ENCODE peak calls at places on chromosomes 12 and 14, in six cellular contexts. One of them, this sample, is unnamed.

GRCh38 chr14:59098377-59098776 is 90.1 kb upstream of the DAAM1 start:
- DNase-seq in EH: peak
- DNase-seq in type B pancreatic cell: no peak
- DNase-seq in Caco-2: peak
- DNase-seq in activated T-cell treated with anti-CD3 and anti-CD28 coated beads, Interleukin-2, amount 50 U/mL, for 1 hour: no peak
- DNase-seq in activated CD8-positive, alpha-beta memory T cell treated with anti-CD3 and anti-CD28 coated beads for 24 hours: no peak
- DNase-seq in this sample: no peak

GRCh38 chr12:63308701-63309100 is 157.7 kb upstream of the AVPR1A start:
- DNase-seq in EH: peak
- DNase-seq in type B pancreatic cell: no peak
- DNase-seq in Caco-2: no peak
- DNase-seq in activated T-cell treated with anti-CD3 and anti-CD28 coated beads, Interleukin-2, amount 50 U/mL, for 1 hour: no peak
- DNase-seq in activated CD8-positive, alpha-beta memory T cell treated with anti-CD3 and anti-CD28 coated beads for 24 hours: no peak
- DNase-seq in this sample: no peak

GRCh38 chr14:20714593-20715250 is 26.2 kb downstream of the ANG start:
- DNase-seq in EH: peak
- DNase-seq in type B pancreatic cell: no peak
- DNase-seq in Caco-2: no peak
- DNase-seq in activated T-cell treated with anti-CD3 and anti-CD28 coated beads, Interleukin-2, amount 50 U/mL, for 1 hour: no peak
- DNase-seq in activated CD8-positive, alpha-beta memory T cell treated with anti-CD3 and anti-CD28 coated beads for 24 hours: no peak
- DNase-seq in this sample: no peak

GRCh38 chr12:94783862-94784261 is 133.5 kb upstream of the TMCC3 start:
- DNase-seq in EH: peak
- DNase-seq in type B pancreatic cell: no peak
- DNase-seq in Caco-2: no peak
- DNase-seq in activated T-cell treated with anti-CD3 and anti-CD28 coated beads, Interleukin-2, amount 50 U/mL, for 1 hour: no peak
- DNase-seq in activated CD8-positive, alpha-beta memory T cell treated with anti-CD3 and anti-CD28 coated beads for 24 hours: no peak
- DNase-seq in this sample: no peak

GRCh38 chr12:84919271-84919670 is 6.7 kb upstream of the SLC6A15 start:
- DNase-seq in EH: no peak
- DNase-seq in type B pancreatic cell: no peak
- DNase-seq in Caco-2: no peak
- DNase-seq in activated T-cell treated with anti-CD3 and anti-CD28 coated beads, Interleukin-2, amount 50 U/mL, for 1 hour: no peak
- DNase-seq in activated CD8-positive, alpha-beta memory T cell treated with anti-CD3 and anti-CD28 coated beads for 24 hours: no peak
- DNase-seq in this sample: no peak

GRCh38 chr14:89957791-89958190 is 2.1 kb downstream of the TDP1 start:
- DNase-seq in EH: no peak
- DNase-seq in type B pancreatic cell: no peak
- DNase-seq in Caco-2: no peak
- DNase-seq in activated T-cell treated with anti-CD3 and anti-CD28 coated beads, Interleukin-2, amount 50 U/mL, for 1 hour: no peak
- DNase-seq in activated CD8-positive, alpha-beta memory T cell treated with anti-CD3 and anti-CD28 coated beads for 24 hours: no peak
- DNase-seq in this sample: no peak

GRCh38 chr12:21416611-21417121 is 20.8 kb upstream of the PYROXD1 start:
- DNase-seq in EH: peak
- DNase-seq in type B pancreatic cell: no peak
- DNase-seq in Caco-2: no peak
- DNase-seq in activated T-cell treated with anti-CD3 and anti-CD28 coated beads, Interleukin-2, amount 50 U/mL, for 1 hour: no peak
- DNase-seq in activated CD8-positive, alpha-beta memory T cell treated with anti-CD3 and anti-CD28 coated beads for 24 hours: no peak
- DNase-seq in this sample: no peak

GRCh38 chr12:49403887-49404517 is 36.7 kb downstream of the SPATS2 start:
- DNase-seq in EH: no peak
- DNase-seq in type B pancreatic cell: no peak
- DNase-seq in Caco-2: no peak
- DNase-seq in activated T-cell treated with anti-CD3 and anti-CD28 coated beads, Interleukin-2, amount 50 U/mL, for 1 hour: no peak
- DNase-seq in activated CD8-positive, alpha-beta memory T cell treated with anti-CD3 and anti-CD28 coated beads for 24 hours: no peak
- DNase-seq in this sample: no peak

GRCh38 chr14:69154779-69155178 is 1.9 kb upstream of the DCAF5 start:
- DNase-seq in EH: no peak
- DNase-seq in type B pancreatic cell: no peak
- DNase-seq in Caco-2: peak
- DNase-seq in activated T-cell treated with anti-CD3 and anti-CD28 coated beads, Interleukin-2, amount 50 U/mL, for 1 hour: no peak
- DNase-seq in activated CD8-positive, alpha-beta memory T cell treated with anti-CD3 and anti-CD28 coated beads for 24 hours: no peak
- DNase-seq in this sample: no peak

GRCh38 chr14:104827173-104828055 is 26.5 kb downstream of the ZBTB42 start:
- DNase-seq in EH: peak
- DNase-seq in type B pancreatic cell: no peak
- DNase-seq in Caco-2: peak
- DNase-seq in activated T-cell treated with anti-CD3 and anti-CD28 coated beads, Interleukin-2, amount 50 U/mL, for 1 hour: peak
- DNase-seq in activated CD8-positive, alpha-beta memory T cell treated with anti-CD3 and anti-CD28 coated beads for 24 hours: peak
- DNase-seq in this sample: peak

GRCh38 chr14:95895720-95896119 is 19.1 kb downstream of the TUNAR start:
- DNase-seq in EH: no peak
- DNase-seq in type B pancreatic cell: no peak
- DNase-seq in Caco-2: peak
- DNase-seq in activated T-cell treated with anti-CD3 and anti-CD28 coated beads, Interleukin-2, amount 50 U/mL, for 1 hour: peak
- DNase-seq in activated CD8-positive, alpha-beta memory T cell treated with anti-CD3 and anti-CD28 coated beads for 24 hours: no peak
- DNase-seq in this sample: peak

GRCh38 chr12:46148706-46149463 is 120.0 kb downstream of the SLC38A1 start:
- DNase-seq in EH: no peak
- DNase-seq in type B pancreatic cell: no peak
- DNase-seq in Caco-2: no peak
- DNase-seq in activated T-cell treated with anti-CD3 and anti-CD28 coated beads, Interleukin-2, amount 50 U/mL, for 1 hour: no peak
- DNase-seq in activated CD8-positive, alpha-beta memory T cell treated with anti-CD3 and anti-CD28 coated beads for 24 hours: no peak
- DNase-seq in this sample: no peak

GRCh38 chr14:88962356-88962755 is 137.9 kb downstream of the TTC8 start:
- DNase-seq in EH: peak
- DNase-seq in type B pancreatic cell: no peak
- DNase-seq in Caco-2: no peak
- DNase-seq in activated T-cell treated with anti-CD3 and anti-CD28 coated beads, Interleukin-2, amount 50 U/mL, for 1 hour: no peak
- DNase-seq in activated CD8-positive, alpha-beta memory T cell treated with anti-CD3 and anti-CD28 coated beads for 24 hours: no peak
- DNase-seq in this sample: no peak

GRCh38 chr12:75944097-75944904 is 87.3 kb downstream of the PHLDA1 start:
- DNase-seq in EH: peak
- DNase-seq in type B pancreatic cell: no peak
- DNase-seq in Caco-2: no peak
- DNase-seq in activated T-cell treated with anti-CD3 and anti-CD28 coated beads, Interleukin-2, amount 50 U/mL, for 1 hour: no peak
- DNase-seq in activated CD8-positive, alpha-beta memory T cell treated with anti-CD3 and anti-CD28 coated beads for 24 hours: peak
- DNase-seq in this sample: peak

GRCh38 chr12:84043355-84043754 is 869.2 kb downstream of the SLC6A15 start:
- DNase-seq in EH: no peak
- DNase-seq in type B pancreatic cell: no peak
- DNase-seq in Caco-2: no peak
- DNase-seq in activated T-cell treated with anti-CD3 and anti-CD28 coated beads, Interleukin-2, amount 50 U/mL, for 1 hour: no peak
- DNase-seq in activated CD8-positive, alpha-beta memory T cell treated with anti-CD3 and anti-CD28 coated beads for 24 hours: no peak
- DNase-seq in this sample: no peak

GRCh38 chr12:32476446-32476845 is 77.1 kb downstream of the FGD4 start:
- DNase-seq in EH: no peak
- DNase-seq in type B pancreatic cell: no peak
- DNase-seq in Caco-2: no peak
- DNase-seq in activated T-cell treated with anti-CD3 and anti-CD28 coated beads, Interleukin-2, amount 50 U/mL, for 1 hour: no peak
- DNase-seq in activated CD8-positive, alpha-beta memory T cell treated with anti-CD3 and anti-CD28 coated beads for 24 hours: no peak
- DNase-seq in this sample: no peak

GRCh38 chr14:26389646-26390508 is 208.0 kb downstream of the NOVA1 start:
- DNase-seq in EH: no peak
- DNase-seq in type B pancreatic cell: no peak
- DNase-seq in Caco-2: no peak
- DNase-seq in activated T-cell treated with anti-CD3 and anti-CD28 coated beads, Interleukin-2, amount 50 U/mL, for 1 hour: no peak
- DNase-seq in activated CD8-positive, alpha-beta memory T cell treated with anti-CD3 and anti-CD28 coated beads for 24 hours: no peak
- DNase-seq in this sample: no peak

GRCh38 chr14:94641632-94641955 is 29.4 kb downstream of the SERPINA3 start:
- DNase-seq in EH: no peak
- DNase-seq in type B pancreatic cell: no peak
- DNase-seq in Caco-2: no peak
- DNase-seq in activated T-cell treated with anti-CD3 and anti-CD28 coated beads, Interleukin-2, amount 50 U/mL, for 1 hour: no peak
- DNase-seq in activated CD8-positive, alpha-beta memory T cell treated with anti-CD3 and anti-CD28 coated beads for 24 hours: no peak
- DNase-seq in this sample: no peak

GRCh38 chr14:20679907-20680306 is 4.5 kb upstream of the RNASE4 start:
- DNase-seq in EH: peak
- DNase-seq in type B pancreatic cell: no peak
- DNase-seq in Caco-2: peak
- DNase-seq in activated T-cell treated with anti-CD3 and anti-CD28 coated beads, Interleukin-2, amount 50 U/mL, for 1 hour: no peak
- DNase-seq in activated CD8-positive, alpha-beta memory T cell treated with anti-CD3 and anti-CD28 coated beads for 24 hours: no peak
- DNase-seq in this sample: no peak

GRCh38 chr12:132133952-132134652 is 10.0 kb downstream of the DDX51 start:
- DNase-seq in EH: no peak
- DNase-seq in type B pancreatic cell: no peak
- DNase-seq in Caco-2: peak
- DNase-seq in activated T-cell treated with anti-CD3 and anti-CD28 coated beads, Interleukin-2, amount 50 U/mL, for 1 hour: no peak
- DNase-seq in activated CD8-positive, alpha-beta memory T cell treated with anti-CD3 and anti-CD28 coated beads for 24 hours: no peak
- DNase-seq in this sample: no peak

GRCh38 chr14:103679351-103679750 is 35.9 kb downstream of the XRCC3 start:
- DNase-seq in EH: peak
- DNase-seq in type B pancreatic cell: no peak
- DNase-seq in Caco-2: no peak
- DNase-seq in activated T-cell treated with anti-CD3 and anti-CD28 coated beads, Interleukin-2, amount 50 U/mL, for 1 hour: peak
- DNase-seq in activated CD8-positive, alpha-beta memory T cell treated with anti-CD3 and anti-CD28 coated beads for 24 hours: peak
- DNase-seq in this sample: peak

GRCh38 chr12:87670448-87670847 is 358.8 kb downstream of the C12orf50 start:
- DNase-seq in EH: no peak
- DNase-seq in type B pancreatic cell: no peak
- DNase-seq in Caco-2: peak
- DNase-seq in activated T-cell treated with anti-CD3 and anti-CD28 coated beads, Interleukin-2, amount 50 U/mL, for 1 hour: no peak
- DNase-seq in activated CD8-positive, alpha-beta memory T cell treated with anti-CD3 and anti-CD28 coated beads for 24 hours: no peak
- DNase-seq in this sample: no peak

GRCh38 chr14:100679707-100680438 is 46.8 kb upstream of the DLK1 start:
- DNase-seq in EH: peak
- DNase-seq in type B pancreatic cell: no peak
- DNase-seq in Caco-2: no peak
- DNase-seq in activated T-cell treated with anti-CD3 and anti-CD28 coated beads, Interleukin-2, amount 50 U/mL, for 1 hour: no peak
- DNase-seq in activated CD8-positive, alpha-beta memory T cell treated with anti-CD3 and anti-CD28 coated beads for 24 hours: no peak
- DNase-seq in this sample: no peak

This sample was measured in activated naive CD8-positive, alpha-beta T cell treated with anti-CD3 and anti-CD28 coated beads, Interleukin-2, amount 50 U/mL, for 24 hours.